ENCODE peak calls at places on chromosome 10, in five cellular contexts. One of them, this sample, is unnamed.
A peak's percentile ranks its signal among the peaks of the same experiment; 100 is the strongest.

GRCh38 chr10:113620486-113620885 is 43.4 kb downstream of the NRAP start:
- DNase-seq in HepG2: no peak
- DNase-seq in heart right ventricle: no peak
- DNase-seq in SK-N-SH: no peak
- DNase-seq in breast epithelium: no peak
- DNase-seq in this sample: no peak

GRCh38 chr10:79604294-79604693 is 6.4 kb upstream of the SFTPA1 start:
- DNase-seq in HepG2: no peak
- DNase-seq in heart right ventricle: no peak
- DNase-seq in SK-N-SH: no peak
- DNase-seq in breast epithelium: no peak
- DNase-seq in this sample: no peak

GRCh38 chr10:76202777-76203176 is 771.4 kb downstream of the LRMDA start:
- DNase-seq in HepG2: no peak
- DNase-seq in heart right ventricle: no peak
- DNase-seq in SK-N-SH: no peak
- DNase-seq in breast epithelium: no peak
- DNase-seq in this sample: peak; percentile 61

GRCh38 chr10:1684991-1685390 is 52.3 kb downstream of the ADARB2 start:
- DNase-seq in HepG2: no peak
- DNase-seq in heart right ventricle: no peak
- DNase-seq in SK-N-SH: no peak
- DNase-seq in breast epithelium: no peak
- DNase-seq in this sample: no peak

GRCh38 chr10:51700228-51700835 is 937 bp upstream of the CSTF2T start:
- DNase-seq in HepG2: no peak
- DNase-seq in heart right ventricle: no peak
- DNase-seq in SK-N-SH: no peak
- DNase-seq in breast epithelium: no peak
- DNase-seq in this sample: no peak

GRCh38 chr10:117801691-117802090 is 245.1 kb downstream of the RAB11FIP2 start:
- DNase-seq in HepG2: no peak
- DNase-seq in heart right ventricle: no peak
- DNase-seq in SK-N-SH: no peak
- DNase-seq in breast epithelium: no peak
- DNase-seq in this sample: no peak

GRCh38 chr10:43196131-43196980 is 58.1 kb downstream of the CSGALNACT2 start:
- DNase-seq in HepG2: no peak
- DNase-seq in heart right ventricle: no peak
- DNase-seq in SK-N-SH: peak; percentile 19
- DNase-seq in breast epithelium: no peak
- DNase-seq in this sample: no peak

GRCh38 chr10:120455004-120455403 is 2.0 kb upstream of the PLPP4 start:
- DNase-seq in HepG2: no peak
- DNase-seq in heart right ventricle: no peak
- DNase-seq in SK-N-SH: no peak
- DNase-seq in breast epithelium: no peak
- DNase-seq in this sample: peak; percentile 67

GRCh38 chr10:22370320-22370719 is 25.0 kb downstream of the SPAG6 start:
- DNase-seq in HepG2: no peak
- DNase-seq in heart right ventricle: no peak
- DNase-seq in SK-N-SH: no peak
- DNase-seq in breast epithelium: no peak
- DNase-seq in this sample: no peak

GRCh38 chr10:519716-520401 is 169.6 kb downstream of the DIP2C start:
- DNase-seq in HepG2: no peak
- DNase-seq in heart right ventricle: no peak
- DNase-seq in SK-N-SH: no peak
- DNase-seq in breast epithelium: peak; percentile 45
- DNase-seq in this sample: no peak

GRCh38 chr10:77111611-77112550 is 525.7 kb downstream of the KCNMA1 start:
- DNase-seq in HepG2: peak; percentile 60
- DNase-seq in heart right ventricle: no peak
- DNase-seq in SK-N-SH: peak; percentile 76
- DNase-seq in breast epithelium: no peak
- DNase-seq in this sample: peak; percentile 70

GRCh38 chr10:128751284-128751683 is 625.1 kb upstream of the MKI67 start:
- DNase-seq in HepG2: no peak
- DNase-seq in heart right ventricle: no peak
- DNase-seq in SK-N-SH: no peak
- DNase-seq in breast epithelium: no peak
- DNase-seq in this sample: no peak

GRCh38 chr10:33803248-33803647 is 468.8 kb upstream of the NRP1 start:
- DNase-seq in HepG2: peak; percentile 41
- DNase-seq in heart right ventricle: no peak
- DNase-seq in SK-N-SH: no peak
- DNase-seq in breast epithelium: no peak
- DNase-seq in this sample: no peak

GRCh38 chr10:126430512-126430911 is 42.2 kb upstream of the ADAM12 start:
- DNase-seq in HepG2: no peak
- DNase-seq in heart right ventricle: no peak
- DNase-seq in SK-N-SH: no peak
- DNase-seq in breast epithelium: no peak
- DNase-seq in this sample: no peak

GRCh38 chr10:97213431-97213830 is 27.7 kb upstream of the SLIT1 start:
- DNase-seq in HepG2: no peak
- DNase-seq in heart right ventricle: no peak
- DNase-seq in SK-N-SH: no peak
- DNase-seq in breast epithelium: no peak
- DNase-seq in this sample: no peak

GRCh38 chr10:74799840-74800239 is 26.6 kb upstream of the KAT6B start:
- DNase-seq in HepG2: peak; percentile 17
- DNase-seq in heart right ventricle: no peak
- DNase-seq in SK-N-SH: no peak
- DNase-seq in breast epithelium: no peak
- DNase-seq in this sample: peak; percentile 6

GRCh38 chr10:132407243-132407746 is 10.3 kb downstream of the PWWP2B start:
- DNase-seq in HepG2: peak; percentile 58
- DNase-seq in heart right ventricle: peak; percentile 74
- DNase-seq in SK-N-SH: peak; percentile 53
- DNase-seq in breast epithelium: peak; percentile 88
- DNase-seq in this sample: no peak

GRCh38 chr10:68296833-68297232 is 35.0 kb upstream of the HNRNPH3 start:
- DNase-seq in HepG2: no peak
- DNase-seq in heart right ventricle: no peak
- DNase-seq in SK-N-SH: no peak
- DNase-seq in breast epithelium: no peak
- DNase-seq in this sample: peak; percentile 48

GRCh38 chr10:88731296-88731695 is 25.2 kb downstream of the LIPK start:
- DNase-seq in HepG2: no peak
- DNase-seq in heart right ventricle: peak; percentile 19
- DNase-seq in SK-N-SH: no peak
- DNase-seq in breast epithelium: no peak
- DNase-seq in this sample: no peak

GRCh38 chr10:121263407-121263783 is 334.8 kb downstream of the FGFR2 start:
- DNase-seq in HepG2: no peak
- DNase-seq in heart right ventricle: no peak
- DNase-seq in SK-N-SH: no peak
- DNase-seq in breast epithelium: no peak
- DNase-seq in this sample: no peak

GRCh38 chr10:33099748-33100147 is 141.7 kb upstream of the ITGB1 start:
- DNase-seq in HepG2: no peak
- DNase-seq in heart right ventricle: no peak
- DNase-seq in SK-N-SH: no peak
- DNase-seq in breast epithelium: no peak
- DNase-seq in this sample: peak; percentile 48

GRCh38 chr10:3476186-3476585 is 303.6 kb upstream of the PITRM1 start:
- DNase-seq in HepG2: no peak
- DNase-seq in heart right ventricle: no peak
- DNase-seq in SK-N-SH: no peak
- DNase-seq in breast epithelium: no peak
- DNase-seq in this sample: no peak

GRCh38 chr10:116417821-116418220 is 9.8 kb upstream of the PNLIPRP3 start:
- DNase-seq in HepG2: no peak
- DNase-seq in heart right ventricle: no peak
- DNase-seq in SK-N-SH: no peak
- DNase-seq in breast epithelium: no peak
- DNase-seq in this sample: no peak

GRCh38 chr10:112946649-112947048 is 3.4 kb upstream of the TCF7L2 start:
- DNase-seq in HepG2: no peak
- DNase-seq in heart right ventricle: peak; percentile 32
- DNase-seq in SK-N-SH: no peak
- DNase-seq in breast epithelium: no peak
- DNase-seq in this sample: no peak

GRCh38 chr10:31745612-31746376 is 182.8 kb downstream of the ARHGAP12 start:
- DNase-seq in HepG2: peak; percentile 10
- DNase-seq in heart right ventricle: no peak
- DNase-seq in SK-N-SH: no peak
- DNase-seq in breast epithelium: no peak
- DNase-seq in this sample: peak; percentile 85

GRCh38 chr10:29949411-29950011 is 109.9 kb downstream of the JCAD start:
- DNase-seq in HepG2: no peak
- DNase-seq in heart right ventricle: no peak
- DNase-seq in SK-N-SH: no peak
- DNase-seq in breast epithelium: no peak
- DNase-seq in this sample: peak; percentile 92

GRCh38 chr10:124742418-124743187 is 1.6 kb downstream of the FAM53B start:
- DNase-seq in HepG2: peak; percentile 57
- DNase-seq in heart right ventricle: no peak
- DNase-seq in SK-N-SH: peak; percentile 63
- DNase-seq in breast epithelium: no peak
- DNase-seq in this sample: no peak

GRCh38 chr10:95655571-95656290 is 780 bp downstream of the ALDH18A1 start:
- DNase-seq in HepG2: peak; percentile 16
- DNase-seq in heart right ventricle: no peak
- DNase-seq in SK-N-SH: peak; percentile 17
- DNase-seq in breast epithelium: no peak
- DNase-seq in this sample: no peak

GRCh38 chr10:75974080-75974479 is 542.7 kb downstream of the LRMDA start:
- DNase-seq in HepG2: no peak
- DNase-seq in heart right ventricle: no peak
- DNase-seq in SK-N-SH: no peak
- DNase-seq in breast epithelium: no peak
- DNase-seq in this sample: no peak

GRCh38 chr10:52889611-52890010 is 117.0 kb upstream of the MBL2 start:
- DNase-seq in HepG2: no peak
- DNase-seq in heart right ventricle: no peak
- DNase-seq in SK-N-SH: no peak
- DNase-seq in breast epithelium: no peak
- DNase-seq in this sample: no peak

GRCh38 chr10:77692782-77693181 is 55.2 kb upstream of the KCNMA1 start:
- DNase-seq in HepG2: no peak
- DNase-seq in heart right ventricle: no peak
- DNase-seq in SK-N-SH: no peak
- DNase-seq in breast epithelium: no peak
- DNase-seq in this sample: no peak

GRCh38 chr10:6399241-6399701 is 180.8 kb downstream of the PRKCQ start:
- DNase-seq in HepG2: no peak
- DNase-seq in heart right ventricle: no peak
- DNase-seq in SK-N-SH: no peak
- DNase-seq in breast epithelium: no peak
- DNase-seq in this sample: no peak

GRCh38 chr10:69780070-69780469 is 21.6 kb upstream of the COL13A1 start:
- DNase-seq in HepG2: no peak
- DNase-seq in heart right ventricle: no peak
- DNase-seq in SK-N-SH: no peak
- DNase-seq in breast epithelium: no peak
- DNase-seq in this sample: no peak
- H3K27me3 ChIP-seq in HepG2: no peaks in the 10 kb centered on the region
- H3K27me3 ChIP-seq in heart right ventricle: peaks cover 18% of the 10 kb centered on the region
- H3K27me3 ChIP-seq in SK-N-SH: peaks cover 32% of the 10 kb centered on the region
- H3K27me3 ChIP-seq in breast epithelium: peaks cover 9% of the 10 kb centered on the region
- H3K27me3 ChIP-seq in this sample: peaks cover 17% of the 10 kb centered on the region

GRCh38 chr10:35611750-35612149 is 6.6 kb downstream of the GJD4 start:
- DNase-seq in HepG2: peak; percentile 20
- DNase-seq in heart right ventricle: no peak
- DNase-seq in SK-N-SH: no peak
- DNase-seq in breast epithelium: no peak
- DNase-seq in this sample: no peak

GRCh38 chr10:35608317-35608672 is 3.2 kb downstream of the GJD4 start:
- DNase-seq in HepG2: no peak
- DNase-seq in heart right ventricle: no peak
- DNase-seq in SK-N-SH: no peak
- DNase-seq in breast epithelium: no peak
- DNase-seq in this sample: no peak

GRCh38 chr10:35605191-35605590 is at the start of gene GJD4:
- DNase-seq in HepG2: no peak
- DNase-seq in heart right ventricle: no peak
- DNase-seq in SK-N-SH: no peak
- DNase-seq in breast epithelium: no peak
- DNase-seq in this sample: no peak

GRCh38 chr10:35607475-35608316 is 2.6 kb downstream of the GJD4 start:
- DNase-seq in HepG2: no peak
- DNase-seq in heart right ventricle: no peak
- DNase-seq in SK-N-SH: peak; percentile 71
- DNase-seq in breast epithelium: no peak
- DNase-seq in this sample: no peak

GRCh38 chr10:35606423-35606822 is 1.3 kb downstream of the GJD4 start:
- DNase-seq in HepG2: no peak
- DNase-seq in heart right ventricle: no peak
- DNase-seq in SK-N-SH: no peak
- DNase-seq in breast epithelium: no peak
- DNase-seq in this sample: no peak
- H3K27me3 ChIP-seq in HepG2: no peaks in the 10 kb centered on the region
- H3K27me3 ChIP-seq in heart right ventricle: peaks cover 73% of the 10 kb centered on the region
- H3K27me3 ChIP-seq in SK-N-SH: no peaks in the 10 kb centered on the region
- H3K27me3 ChIP-seq in breast epithelium: peaks cover 12% of the 10 kb centered on the region
- H3K27me3 ChIP-seq in this sample: peaks cover 12% of the 10 kb centered on the region

GRCh38 chr10:86538547-86538946 is 17.0 kb upstream of the WAPL start:
- DNase-seq in HepG2: no peak
- DNase-seq in heart right ventricle: no peak
- DNase-seq in SK-N-SH: no peak
- DNase-seq in breast epithelium: no peak
- DNase-seq in this sample: no peak
- H3K27me3 ChIP-seq in HepG2: peaks cover 1% of the 10 kb centered on the region
- H3K27me3 ChIP-seq in heart right ventricle: peaks cover 15% of the 10 kb centered on the region
- H3K27me3 ChIP-seq in SK-N-SH: no peaks in the 10 kb centered on the region
- H3K27me3 ChIP-seq in breast epithelium: no peaks in the 10 kb centered on the region
- H3K27me3 ChIP-seq in this sample: no peaks in the 10 kb centered on the region

GRCh38 chr10:61451357-61451756 is 1.8 kb downstream of the TMEM26 start:
- DNase-seq in HepG2: no peak
- DNase-seq in heart right ventricle: no peak
- DNase-seq in SK-N-SH: no peak
- DNase-seq in breast epithelium: no peak
- DNase-seq in this sample: no peak
- H3K27me3 ChIP-seq in HepG2: peaks cover 1% of the 10 kb centered on the region
- H3K27me3 ChIP-seq in heart right ventricle: peaks cover 39% of the 10 kb centered on the region
- H3K27me3 ChIP-seq in SK-N-SH: no peaks in the 10 kb centered on the region
- H3K27me3 ChIP-seq in breast epithelium: no peaks in the 10 kb centered on the region
- H3K27me3 ChIP-seq in this sample: peaks cover 5% of the 10 kb centered on the region

This sample was measured in BJ.